ENCODE peak calls at places on chromosome 5, in eight cellular contexts. One of them, this sample, is unnamed.

GRCh38 chr5:134020188-134020587 is 15.4 kb upstream of the VDAC1 start:
- DNase-seq in SK-N-SH: no peak
- DNase-seq in A549: no peak
- DNase-seq in tibial nerve: no peak
- DNase-seq in H1: no peak
- DNase-seq in transverse colon: peak
- DNase-seq in HepG2: peak
- DNase-seq in K562: no peak
- DNase-seq in this sample: peak

GRCh38 chr5:96745844-96746531 is 61.8 kb downstream of the ERAP1 start:
- DNase-seq in SK-N-SH: no peak
- DNase-seq in A549: no peak
- DNase-seq in tibial nerve: no peak
- DNase-seq in H1: no peak
- DNase-seq in transverse colon: no peak
- DNase-seq in HepG2: no peak
- DNase-seq in K562: peak
- DNase-seq in this sample: no peak

GRCh38 chr5:6396836-6397535 is 18.6 kb upstream of the MED10 start:
- DNase-seq in SK-N-SH: no peak
- DNase-seq in A549: no peak
- DNase-seq in tibial nerve: no peak
- DNase-seq in H1: no peak
- DNase-seq in transverse colon: no peak
- DNase-seq in HepG2: no peak
- DNase-seq in K562: no peak
- DNase-seq in this sample: no peak

GRCh38 chr5:151684690-151685361 is 1.9 kb downstream of the SPARC start:
- DNase-seq in SK-N-SH: no peak
- DNase-seq in A549: no peak
- DNase-seq in tibial nerve: no peak
- DNase-seq in H1: peak
- DNase-seq in transverse colon: peak
- DNase-seq in HepG2: no peak
- DNase-seq in K562: peak
- DNase-seq in this sample: no peak

GRCh38 chr5:98489021-98489420 is 284.4 kb upstream of the RGMB start:
- DNase-seq in SK-N-SH: no peak
- DNase-seq in A549: no peak
- DNase-seq in tibial nerve: no peak
- DNase-seq in H1: no peak
- DNase-seq in transverse colon: no peak
- DNase-seq in HepG2: no peak
- DNase-seq in K562: no peak
- DNase-seq in this sample: no peak

GRCh38 chr5:5432020-5432707 is 9.7 kb downstream of the ICE1 start:
- DNase-seq in SK-N-SH: no peak
- DNase-seq in A549: no peak
- DNase-seq in tibial nerve: no peak
- DNase-seq in H1: no peak
- DNase-seq in transverse colon: no peak
- DNase-seq in HepG2: no peak
- DNase-seq in K562: no peak
- DNase-seq in this sample: no peak

GRCh38 chr5:129664336-129664937 is 83.5 kb upstream of the MINAR2 start:
- DNase-seq in SK-N-SH: peak
- DNase-seq in A549: peak
- DNase-seq in tibial nerve: peak
- DNase-seq in H1: peak
- DNase-seq in transverse colon: peak
- DNase-seq in HepG2: peak
- DNase-seq in K562: peak
- DNase-seq in this sample: peak

GRCh38 chr5:150035139-150035893 is 34.8 kb downstream of the HMGXB3 start:
- DNase-seq in SK-N-SH: no peak
- DNase-seq in A549: no peak
- DNase-seq in tibial nerve: no peak
- DNase-seq in H1: no peak
- DNase-seq in transverse colon: no peak
- DNase-seq in HepG2: no peak
- DNase-seq in K562: no peak
- DNase-seq in this sample: no peak

GRCh38 chr5:68381909-68382308 is 166.4 kb downstream of the PIK3R1 start:
- DNase-seq in SK-N-SH: no peak
- DNase-seq in A549: no peak
- DNase-seq in tibial nerve: peak
- DNase-seq in H1: no peak
- DNase-seq in transverse colon: no peak
- DNase-seq in HepG2: no peak
- DNase-seq in K562: peak
- DNase-seq in this sample: no peak

GRCh38 chr5:176595386-176595943 is 14.5 kb downstream of the GPRIN1 start:
- DNase-seq in SK-N-SH: no peak
- DNase-seq in A549: no peak
- DNase-seq in tibial nerve: no peak
- DNase-seq in H1: no peak
- DNase-seq in transverse colon: no peak
- DNase-seq in HepG2: no peak
- DNase-seq in K562: no peak
- DNase-seq in this sample: no peak

GRCh38 chr5:42423285-42424152 is at the start of gene GHR:
- DNase-seq in SK-N-SH: peak
- DNase-seq in A549: peak
- DNase-seq in tibial nerve: peak
- DNase-seq in H1: peak
- DNase-seq in transverse colon: peak
- DNase-seq in HepG2: peak
- DNase-seq in K562: peak
- DNase-seq in this sample: peak

GRCh38 chr5:179668404-179668803 is 12.4 kb downstream of the CBY3 start:
- DNase-seq in SK-N-SH: peak
- DNase-seq in A549: peak
- DNase-seq in tibial nerve: no peak
- DNase-seq in H1: peak
- DNase-seq in transverse colon: peak
- DNase-seq in HepG2: peak
- DNase-seq in K562: peak
- DNase-seq in this sample: peak

GRCh38 chr5:172164773-172165212 is 23.2 kb downstream of the STK10 start:
- DNase-seq in SK-N-SH: no peak
- DNase-seq in A549: no peak
- DNase-seq in tibial nerve: peak
- DNase-seq in H1: no peak
- DNase-seq in transverse colon: no peak
- DNase-seq in HepG2: peak
- DNase-seq in K562: no peak
- DNase-seq in this sample: no peak

GRCh38 chr5:57292336-57292735 is 118.5 kb downstream of the GPBP1 start:
- DNase-seq in SK-N-SH: no peak
- DNase-seq in A549: no peak
- DNase-seq in tibial nerve: no peak
- DNase-seq in H1: no peak
- DNase-seq in transverse colon: no peak
- DNase-seq in HepG2: no peak
- DNase-seq in K562: no peak
- DNase-seq in this sample: no peak

GRCh38 chr5:146188358-146188757 is 5.9 kb upstream of the LARS1 start:
- DNase-seq in SK-N-SH: no peak
- DNase-seq in A549: no peak
- DNase-seq in tibial nerve: no peak
- DNase-seq in H1: no peak
- DNase-seq in transverse colon: no peak
- DNase-seq in HepG2: no peak
- DNase-seq in K562: no peak
- DNase-seq in this sample: no peak

DNA sequence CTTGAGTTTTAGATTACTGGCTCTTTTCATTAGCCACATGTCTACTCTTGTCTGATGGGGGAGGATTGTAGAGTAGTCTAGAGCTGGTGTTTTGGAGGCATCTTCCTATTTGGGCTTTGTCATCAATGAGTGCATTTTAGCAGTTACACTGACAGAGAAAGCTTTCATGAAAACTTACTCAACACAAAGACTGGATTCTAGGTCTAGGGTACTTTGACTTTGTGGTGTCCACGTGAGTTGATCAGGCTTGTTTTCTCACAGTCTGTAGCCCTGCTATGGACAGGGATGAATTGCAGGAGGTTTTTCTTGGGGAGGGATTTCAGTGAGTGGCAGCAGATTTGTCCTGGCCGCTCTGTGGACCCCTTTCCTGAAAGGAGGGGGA is 6.5 kb downstream of the TRIO start:
- DNase-seq in SK-N-SH: no peak
- DNase-seq in A549: no peak
- DNase-seq in tibial nerve: no peak
- DNase-seq in H1: no peak
- DNase-seq in transverse colon: no peak
- DNase-seq in HepG2: peak
- DNase-seq in K562: no peak
- DNase-seq in this sample: no peak
- H3K4me3 ChIP-seq in SK-N-SH: no peak
- H3K4me3 ChIP-seq in A549: no peak
- H3K4me3 ChIP-seq in tibial nerve: no peak
- H3K4me3 ChIP-seq in H1: no peak
- H3K4me3 ChIP-seq in transverse colon: no peak
- H3K4me3 ChIP-seq in HepG2: peak
- H3K4me3 ChIP-seq in K562: no peak
- H3K4me3 ChIP-seq in this sample: no peak

DNA sequence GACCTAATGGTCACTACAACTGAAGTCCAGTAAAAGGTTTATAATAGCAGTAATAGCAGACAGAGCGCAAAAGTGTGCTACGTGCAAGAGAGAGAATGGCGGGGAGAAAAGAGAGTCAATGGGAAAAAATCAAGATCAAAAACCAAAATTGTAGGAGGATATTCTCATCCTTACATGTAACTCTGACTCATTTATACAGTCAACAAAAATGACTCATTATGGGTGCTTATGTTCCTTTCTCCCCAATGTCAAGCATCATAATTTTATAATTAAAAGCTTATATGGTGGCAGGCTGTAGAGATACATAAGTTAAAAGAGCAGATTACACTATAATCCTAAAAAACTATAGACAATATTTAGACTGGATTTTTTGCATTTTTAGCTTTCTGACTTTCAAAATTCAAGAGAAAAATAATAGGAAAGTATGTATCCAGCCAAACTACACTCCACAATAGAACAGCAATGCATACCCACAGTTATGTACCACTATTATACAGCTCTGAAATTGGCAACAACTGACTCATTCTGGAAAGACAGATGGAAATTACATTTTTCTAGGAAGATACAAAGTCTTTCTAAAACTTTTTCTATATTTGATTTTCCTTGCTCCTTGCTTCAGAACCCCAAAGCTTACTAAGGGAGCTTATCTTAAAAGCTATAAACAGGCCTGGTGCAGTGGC is 78.4 kb downstream of the PLPP1 start:
- DNase-seq in SK-N-SH: no peak
- DNase-seq in A549: peak
- DNase-seq in tibial nerve: no peak
- DNase-seq in H1: no peak
- DNase-seq in transverse colon: no peak
- DNase-seq in HepG2: no peak
- DNase-seq in K562: no peak
- DNase-seq in this sample: no peak
- TF ChIP-seq EP300 in SK-N-SH: no peak
- TF ChIP-seq EP300 in A549: no peak
- TF ChIP-seq EP300 in tibial nerve: no peak
- TF ChIP-seq EP300 in H1: no peak
- TF ChIP-seq EP300 in transverse colon: no peak
- TF ChIP-seq EP300 in HepG2: no peak
- TF ChIP-seq EP300 in K562: no peak
- TF ChIP-seq EP300 in this sample: no peak

DNA sequence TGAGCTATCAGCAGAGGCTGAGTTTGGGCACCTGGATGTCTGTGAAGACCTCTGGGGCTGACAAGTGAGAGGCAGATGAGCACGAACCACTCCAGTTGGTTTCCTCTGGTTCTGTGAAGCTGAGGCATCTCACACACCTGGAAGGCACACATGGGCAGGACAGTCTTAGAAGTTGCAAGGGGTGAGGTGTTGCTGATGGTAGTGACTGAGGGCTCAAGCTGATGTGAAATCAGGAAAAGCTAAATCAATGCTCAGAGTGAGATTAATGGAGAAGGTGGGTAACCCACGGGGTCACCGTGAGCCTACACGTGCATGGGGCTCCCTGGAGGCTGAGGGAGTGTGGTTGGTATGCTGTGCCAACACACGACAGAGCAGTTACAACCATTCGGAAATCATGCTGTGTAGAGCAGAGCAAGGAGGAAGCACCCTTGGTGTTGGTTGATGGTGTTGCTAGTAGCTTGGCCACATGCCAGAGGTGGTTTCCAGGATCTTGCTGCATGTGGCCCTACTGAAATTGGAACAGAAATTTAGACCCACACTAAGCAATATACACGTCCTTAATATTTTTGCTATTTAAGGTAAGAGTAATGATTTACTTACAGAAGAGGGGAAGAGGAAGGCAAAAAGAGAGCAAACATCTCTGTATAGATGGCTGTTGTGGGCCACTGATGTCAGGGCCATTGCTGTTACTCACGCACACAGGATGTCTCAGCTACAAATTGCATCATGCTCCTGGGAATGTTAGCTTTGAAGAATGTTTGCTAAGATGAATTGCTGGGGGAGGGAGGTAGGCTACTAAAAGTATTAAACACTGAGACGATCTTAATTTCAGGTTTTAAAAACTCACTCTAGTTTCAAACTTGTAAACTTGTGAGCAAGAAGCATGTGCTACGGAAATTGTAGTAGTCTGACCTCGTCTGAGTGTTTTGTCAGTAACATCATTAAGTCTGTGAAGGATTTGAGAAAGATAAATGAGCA is 170.5 kb downstream of the ARHGEF28 start:
- DNase-seq in SK-N-SH: no peak
- DNase-seq in A549: peak
- DNase-seq in tibial nerve: peak
- DNase-seq in H1: no peak
- DNase-seq in transverse colon: no peak
- DNase-seq in HepG2: peak
- DNase-seq in K562: peak
- DNase-seq in this sample: peak
- H3K4me3 ChIP-seq in SK-N-SH: no peak
- H3K4me3 ChIP-seq in A549: no peak
- H3K4me3 ChIP-seq in tibial nerve: no peak
- H3K4me3 ChIP-seq in H1: no peak
- H3K4me3 ChIP-seq in transverse colon: no peak
- H3K4me3 ChIP-seq in HepG2: no peak
- H3K4me3 ChIP-seq in K562: no peak
- H3K4me3 ChIP-seq in this sample: no peak

DNA sequence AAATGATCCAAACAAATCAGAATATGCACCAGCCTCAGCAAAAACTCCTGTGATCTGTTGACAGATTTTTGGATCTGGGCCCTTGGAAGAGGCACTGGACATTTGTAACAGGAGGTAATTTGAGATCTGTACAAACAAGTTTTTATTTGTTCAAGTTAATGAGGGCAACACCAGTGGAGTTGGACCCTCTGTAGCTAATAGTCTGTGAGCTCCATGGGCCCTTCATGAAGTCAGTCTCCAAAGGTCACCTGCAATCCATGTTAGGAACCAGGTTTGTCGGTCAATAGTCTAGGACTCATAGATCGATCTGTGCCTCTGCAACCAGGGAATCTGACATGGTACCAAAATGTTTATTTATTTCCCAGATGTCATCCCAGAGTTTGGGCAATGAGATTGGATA is 40.9 kb downstream of the PAM start:
- DNase-seq in SK-N-SH: no peak
- DNase-seq in A549: no peak
- DNase-seq in tibial nerve: no peak
- DNase-seq in H1: no peak
- DNase-seq in transverse colon: no peak
- DNase-seq in HepG2: peak
- DNase-seq in K562: no peak
- DNase-seq in this sample: no peak
- TF ChIP-seq EP300 in SK-N-SH: no peak
- TF ChIP-seq EP300 in A549: no peak
- TF ChIP-seq EP300 in tibial nerve: no peak
- TF ChIP-seq EP300 in H1: no peak
- TF ChIP-seq EP300 in transverse colon: no peak
- TF ChIP-seq EP300 in HepG2: no peak
- TF ChIP-seq EP300 in K562: no peak
- TF ChIP-seq EP300 in this sample: no peak

This sample was measured in stomach.